ENCODE peak calls at places on chromosomes 1 and 21, in eight cellular contexts. Y is nephron progenitor cell, F is epithelial cell of proximal tubule, R is lower lobe of right lung, L is prostate gland, W is psoas muscle, M is cardiac fibroblast, I is GM13977. Q is an unnamed sample.

GRCh38 chr1:29956343-29957030 is 720.2 kb downstream of the PTPRU start:
- DNase-seq in Y (no peak), F (no peak), R (no peak), L (no peak), W (no peak), M (no peak), I (no peak), Q (no peak)

GRCh38 chr1:64917328-64917861 is 49.0 kb downstream of the JAK1 start:
- DNase-seq in Y (no peak), F (peak; percentile 97), R (peak; percentile 54), L (no peak), W (peak; percentile 72), M (peak; percentile 97), I (no peak), Q (no peak)

GRCh38 chr1:10517677-10517982 is 42.9 kb downstream of the PEX14 start:
- DNase-seq in Y (no peak), F (no peak), R (no peak), L (no peak), W (no peak), M (no peak), I (no peak), Q (no peak)

GRCh38 chr1:235203428-235203827 is 42.4 kb upstream of the RBM34 start:
- DNase-seq in Y (no peak), F (no peak), R (no peak), L (no peak), W (no peak), M (no peak), I (no peak), Q (no peak)

GRCh38 chr1:247825362-247825761 is 1.4 kb upstream of the OR14A16 start:
- DNase-seq in Y (no peak), F (no peak), R (no peak), L (no peak), W (no peak), M (no peak), I (no peak), Q (no peak)

GRCh38 chr1:23585321-23586022 is 26.2 kb upstream of the ID3 start:
- DNase-seq in Y (no peak), F (peak; percentile 68), R (no peak), L (no peak), W (peak; percentile 69), M (peak; percentile 99), I (no peak), Q (no peak)

GRCh38 chr1:198679535-198680173 is 40.8 kb downstream of the PTPRC start:
- DNase-seq in Y (no peak), F (no peak), R (peak; percentile 44), L (no peak), W (no peak), M (no peak), I (no peak), Q (no peak)

GRCh38 chr21:23014021-23014420 is 2015.8 kb downstream of the NCAM2 start:
- DNase-seq in Y (no peak), F (no peak), R (no peak), L (no peak), W (no peak), M (no peak), I (no peak), Q (no peak)

GRCh38 chr1:230231739-230232075 is 164.7 kb downstream of the GALNT2 start:
- DNase-seq in Y (peak; percentile 42), F (no peak), R (peak; percentile 91), L (peak; percentile 23), W (peak; percentile 75), M (peak; percentile 79), I (no peak), Q (no peak)

GRCh38 chr1:3349968-3350299 is 104.5 kb upstream of the ARHGEF16 start:
- DNase-seq in Y (no peak), F (no peak), R (no peak), L (no peak), W (no peak), M (no peak), I (no peak), Q (no peak)

GRCh38 chr1:3347257-3348020 is 107.0 kb upstream of the ARHGEF16 start:
- DNase-seq in Y (no peak), F (no peak), R (no peak), L (no peak), W (no peak), M (no peak), I (no peak), Q (no peak)

GRCh38 chr1:3350441-3351261 is 103.8 kb upstream of the ARHGEF16 start:
- DNase-seq in Y (no peak), F (no peak), R (no peak), L (no peak), W (peak; percentile 67), M (peak; percentile 6), I (no peak), Q (no peak)

GRCh38 chr1:3348196-3348865 is 106.1 kb upstream of the ARHGEF16 start:
- DNase-seq in Y (no peak), F (no peak), R (no peak), L (no peak), W (no peak), M (no peak), I (no peak), Q (no peak)

GRCh38 chr1:3349161-3349967 is 105.1 kb upstream of the ARHGEF16 start:
- DNase-seq in Y (peak; percentile 60), F (no peak), R (no peak), L (no peak), W (no peak), M (no peak), I (no peak), Q (no peak)
- TF ChIP-seq CTCF in Y (peak; percentile 33), F (no peak), R (peak; percentile 11), L (no peak), W (no peak), M (no peak), I (no peak), Q (no peak)

DNA sequence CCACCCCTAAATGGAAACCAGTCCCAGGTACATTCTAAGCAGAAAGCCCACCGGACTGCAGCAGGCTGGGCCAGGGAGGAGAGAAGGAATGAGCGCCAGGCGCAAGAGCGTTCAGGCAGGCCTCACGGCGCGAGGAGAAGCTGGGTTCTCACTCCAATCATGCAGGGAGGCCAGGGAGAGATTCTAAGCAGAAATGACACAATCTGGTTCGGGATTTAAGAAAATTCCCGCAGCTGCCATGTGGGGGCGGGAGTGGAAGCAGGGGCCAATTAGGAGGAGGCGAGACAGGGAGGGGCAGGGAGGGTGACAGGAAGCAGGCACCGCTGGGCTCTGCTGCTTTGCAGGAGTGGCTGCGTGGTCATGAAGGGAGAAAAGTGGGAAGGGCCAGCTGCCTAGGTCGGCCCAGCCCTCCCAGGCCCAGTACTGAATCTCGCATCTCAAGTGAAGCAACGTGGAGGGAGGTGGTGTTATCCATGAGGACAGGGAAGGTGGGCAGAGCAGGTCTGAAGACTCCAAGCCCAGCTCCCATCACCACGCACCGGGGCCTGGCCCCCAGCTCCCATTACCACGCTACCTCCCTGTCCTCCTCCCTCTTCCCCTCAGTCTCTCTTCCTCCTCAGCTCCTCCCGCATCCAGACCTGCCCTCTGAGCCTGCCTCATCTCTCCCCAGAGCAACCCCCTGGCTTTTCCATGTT is 11.8 kb downstream of the NPHP4 start:
- DNase-seq in Y (peak; percentile 70), F (no peak), R (peak; percentile 71), L (no peak), W (peak; percentile 82), M (peak; percentile 65), I (no peak), Q (peak; percentile 73)
- TF ChIP-seq CTCF in Y (peak; percentile 37), F (no peak), R (no peak), L (no peak), W (no peak), M (peak; percentile 31), I (no peak), Q (peak; percentile 43)

GRCh38 chr1:166007176-166007575 is 159.6 kb downstream of the FAM78B start:
- DNase-seq in Y (no peak), F (no peak), R (no peak), L (no peak), W (no peak), M (no peak), I (no peak), Q (no peak)
- TF ChIP-seq CTCF in Y (no peak), F (no peak), R (no peak), L (no peak), W (no peak), M (no peak), I (no peak), Q (no peak)

DNA sequence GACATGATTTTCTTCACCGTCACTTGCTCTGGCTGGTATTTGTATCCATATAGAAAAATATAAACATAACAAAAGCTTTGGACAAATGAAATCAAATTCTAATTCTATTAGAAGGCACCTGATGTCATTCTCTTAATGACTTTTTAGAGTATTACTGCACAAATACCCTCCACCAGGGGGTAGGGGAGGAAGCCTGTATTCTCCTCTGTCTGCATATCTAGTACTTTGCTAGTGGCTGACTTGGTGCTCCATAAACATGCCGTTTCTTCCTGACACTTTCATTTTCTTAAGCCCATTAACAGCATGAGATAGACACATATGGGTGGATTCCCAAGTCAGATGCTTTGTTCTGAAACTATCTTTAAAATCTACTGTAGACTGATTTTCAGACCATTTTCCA is 20.6 kb upstream of the KCNJ15 start:
- DNase-seq in Y (no peak), F (no peak), R (no peak), L (no peak), W (no peak), M (no peak), I (no peak), Q (no peak)
- TF ChIP-seq CTCF in Y (no peak), F (peak; percentile 53), R (peak; percentile 12), L (no peak), W (no peak), M (peak; percentile 16), I (no peak), Q (no peak)

GRCh38 chr21:26595971-26596370 is 22.9 kb upstream of the CYYR1 start:
- DNase-seq in Y (no peak), F (no peak), R (no peak), L (no peak), W (no peak), M (no peak), I (no peak), Q (peak; percentile 74)

GRCh38 chr21:26597981-26598380 is 24.9 kb upstream of the CYYR1 start:
- DNase-seq in Y (no peak), F (no peak), R (no peak), L (no peak), W (no peak), M (no peak), I (no peak), Q (no peak)

GRCh38 chr21:26593800-26594199 is 20.7 kb upstream of the CYYR1 start:
- DNase-seq in Y (no peak), F (no peak), R (no peak), L (no peak), W (no peak), M (no peak), I (no peak), Q (no peak)

GRCh38 chr21:26591543-26591942 is 18.5 kb upstream of the CYYR1 start:
- DNase-seq in Y (no peak), F (no peak), R (no peak), L (no peak), W (no peak), M (no peak), I (no peak), Q (no peak)

DNA sequence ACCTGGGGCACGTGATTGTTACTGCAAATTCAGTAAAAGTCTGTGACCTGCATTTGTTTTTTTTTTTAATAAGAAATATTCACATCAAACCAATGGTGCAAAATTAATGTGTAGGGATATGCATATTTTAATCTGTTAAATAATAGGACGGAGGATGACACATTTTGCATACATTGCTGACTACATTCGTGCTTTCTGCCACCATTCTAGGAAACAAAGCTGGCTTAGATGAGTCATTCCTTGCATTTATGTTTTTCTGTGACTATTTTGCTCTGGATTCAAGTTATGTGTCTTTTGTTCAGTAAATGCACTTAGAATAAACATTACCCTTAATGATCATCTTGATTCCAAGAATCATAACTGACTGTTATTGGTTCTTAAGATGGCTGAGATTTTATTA is 23.9 kb upstream of the CYYR1 start:
- DNase-seq in Y (no peak), F (no peak), R (no peak), L (no peak), W (no peak), M (no peak), I (no peak), Q (no peak)
- TF ChIP-seq CTCF in Y (no peak), F (no peak), R (no peak), L (no peak), W (no peak), M (no peak), I (no peak), Q (no peak)

Q was measured in glutamatergic neuron.